ENCODE peak calls at places on chromosomes 3 and 15, in eight cellular contexts. W is SK-N-SH, E is psoas muscle, I is left ventricle myocardium inferior, J is breast epithelium, O is GM12865, K is cardiac muscle cell, M is testis. S is an unnamed sample.

GRCh38 chr3:81485444-81485865 is 276.0 kb downstream of the GBE1 start:
- DNase-seq in J (no peak), E (no peak), I (no peak), W (no peak), K (peak), O (peak), M (no peak), S (no peak)

GRCh38 chr3:192022412-192022811 is 561.4 kb downstream of the PYDC2 start:
- DNase-seq in J (no peak), E (no peak), M (no peak), I (no peak), W (no peak), K (no peak), O (no peak), S (no peak)

GRCh38 chr15:91348812-91349500 is 248.9 kb downstream of the SV2B start:
- DNase-seq in M (no peak), K (no peak), J (no peak), O (no peak), W (no peak), E (no peak), I (no peak), S (no peak)

GRCh38 chr15:40277472-40277871 is 5.4 kb downstream of the ANKRD63 start:
- DNase-seq in I (no peak), K (no peak), E (no peak), M (no peak), J (no peak), W (no peak), O (no peak), S (no peak)

GRCh38 chr3:48594431-48595049 is 589 bp downstream of the COL7A1 start:
- DNase-seq in E (no peak), M (no peak), J (no peak), I (no peak), W (peak), O (no peak), K (peak), S (no peak)

GRCh38 chr3:157718835-157719234 is 215.6 kb upstream of the VEPH1 start:
- DNase-seq in O (no peak), J (no peak), I (no peak), K (no peak), E (no peak), M (no peak), W (no peak), S (no peak)

GRCh38 chr3:59547874-59548273 is 498.0 kb upstream of the CFAP20DC start:
- DNase-seq in W (no peak), K (no peak), O (no peak), J (no peak), I (no peak), M (no peak), E (no peak), S (no peak)

GRCh38 chr3:193620055-193620454 is 27.0 kb downstream of the OPA1 start:
- DNase-seq in W (peak), M (no peak), K (no peak), O (peak), I (no peak), J (no peak), E (no peak), S (no peak)

GRCh38 chr15:57566840-57567239 is 24.9 kb upstream of the MYZAP start:
- DNase-seq in M (no peak), K (no peak), W (no peak), E (no peak), I (peak), J (no peak), O (no peak), S (peak)

GRCh38 chr15:75228787-75229186 is 27.1 kb downstream of the C15orf39 start:
- DNase-seq in I (peak), M (no peak), K (no peak), J (no peak), O (no peak), E (no peak), W (no peak), S (peak)

GRCh38 chr3:112352720-112353119 is 19.8 kb downstream of the CD200 start:
- DNase-seq in J (no peak), E (no peak), O (no peak), M (no peak), I (no peak), W (no peak), K (no peak), S (no peak)

GRCh38 chr3:18124501-18124900 is 300.6 kb downstream of the SATB1 start:
- DNase-seq in E (no peak), M (no peak), J (no peak), O (no peak), W (no peak), K (peak), I (no peak), S (no peak)

GRCh38 chr3:134710313-134710680 is 59.5 kb upstream of the KY start:
- DNase-seq in K (no peak), W (no peak), M (peak), E (no peak), I (no peak), O (no peak), J (no peak), S (no peak)

GRCh38 chr3:195540526-195540925 is 2.6 kb downstream of the PPP1R2 start:
- DNase-seq in K (no peak), E (no peak), W (no peak), O (peak), J (no peak), M (no peak), I (no peak), S (no peak)

GRCh38 chr3:131494706-131495105 is 8.1 kb downstream of the MRPL3 start:
- DNase-seq in K (no peak), J (no peak), M (no peak), E (no peak), I (no peak), W (no peak), O (no peak), S (no peak)

GRCh38 chr3:46865034-46865507 is 1.8 kb upstream of the MYL3 start:
- DNase-seq in O (no peak), I (peak), E (peak), W (peak), J (no peak), K (peak), M (no peak), S (peak)

GRCh38 chr15:53611145-53611920 is 148.1 kb downstream of the WDR72 start:
- DNase-seq in K (no peak), W (no peak), M (no peak), I (no peak), O (no peak), E (no peak), J (no peak), S (no peak)

GRCh38 chr3:133136114-133137041 is 98.2 kb downstream of the TMEM108 start:
- DNase-seq in E (no peak), W (peak), K (no peak), M (no peak), O (peak), I (no peak), J (no peak), S (no peak)

GRCh38 chr3:184872200-184872599 is 60.2 kb downstream of the VPS8 start:
- DNase-seq in M (no peak), O (peak), K (no peak), J (no peak), I (no peak), E (no peak), W (no peak), S (no peak)

GRCh38 chr3:50342818-50343633 is 2.4 kb upstream of the RASSF1 start:
- DNase-seq in I (no peak), E (no peak), K (no peak), W (no peak), M (no peak), J (no peak), O (no peak), S (peak)

GRCh38 chr3:159417761-159418160 is 570.9 kb upstream of the IL12A start:
- DNase-seq in E (no peak), W (no peak), K (no peak), J (no peak), M (no peak), O (no peak), I (no peak), S (no peak)

GRCh38 chr3:32817561-32818430 is at the start of gene TRIM71:
- DNase-seq in M (peak), I (no peak), E (no peak), K (no peak), O (no peak), J (no peak), W (peak), S (no peak)

GRCh38 chr3:99394831-99395733 is 243.3 kb upstream of the COL8A1 start:
- DNase-seq in M (no peak), I (no peak), K (peak), O (no peak), W (no peak), J (no peak), E (no peak), S (no peak)

GRCh38 chr3:1026395-1026794 is 66.4 kb upstream of the CNTN6 start:
- DNase-seq in K (no peak), J (no peak), W (no peak), I (no peak), M (no peak), E (no peak), O (no peak), S (no peak)

GRCh38 chr3:30440147-30440604 is 166.2 kb upstream of the TGFBR2 start:
- DNase-seq in E (no peak), W (no peak), J (no peak), M (peak), I (no peak), O (no peak), K (peak), S (no peak)

GRCh38 chr15:80445300-80446041 is 41.3 kb downstream of the ARNT2 start:
- DNase-seq in M (no peak), O (no peak), J (no peak), E (no peak), K (no peak), I (no peak), W (no peak), S (no peak)

GRCh38 chr3:156509209-156510174 is 45.4 kb downstream of the SSR3 start:
- DNase-seq in E (no peak), J (no peak), K (peak), M (no peak), O (peak), I (no peak), W (peak), S (no peak)

GRCh38 chr3:194003128-194004057 is 132.6 kb upstream of the HES1 start:
- DNase-seq in I (peak), W (peak), M (peak), E (peak), O (peak), K (peak), J (peak), S (peak)

GRCh38 chr15:97652700-97653167 is 307.8 kb upstream of the ARRDC4 start:
- DNase-seq in W (peak), O (no peak), I (peak), E (no peak), M (no peak), J (no peak), K (no peak), S (peak)

GRCh38 chr15:95300958-95301357 is 1029.5 kb upstream of the NR2F2 start:
- DNase-seq in W (no peak), E (no peak), I (no peak), K (peak), O (peak), M (peak), J (no peak), S (no peak)

GRCh38 chr3:170357920-170358854 is 672 bp downstream of the SKIL start:
- DNase-seq in M (peak), W (peak), O (peak), J (peak), E (peak), I (peak), K (peak), S (peak)

GRCh38 chr3:58998476-58999117 is 51.2 kb downstream of the CFAP20DC start:
- DNase-seq in I (no peak), E (no peak), M (no peak), O (peak), K (peak), W (peak), J (no peak), S (no peak)

GRCh38 chr15:38814891-38815290 is 250.3 kb upstream of the RASGRP1 start:
- DNase-seq in J (no peak), O (no peak), E (no peak), M (no peak), W (no peak), K (no peak), I (no peak), S (no peak)

GRCh38 chr3:126208618-126209256 is 28.4 kb upstream of the ALDH1L1 start:
- DNase-seq in M (peak), E (peak), W (peak), I (peak), O (no peak), J (peak), K (peak), S (peak)

GRCh38 chr3:171646357-171647133 is 163.7 kb downstream of the PLD1 start:
- DNase-seq in K (peak), M (no peak), O (peak), I (no peak), J (no peak), E (no peak), W (peak), S (no peak)

GRCh38 chr15:68421798-68422402 is 10.1 kb downstream of the ITGA11 start:
- DNase-seq in W (no peak), I (no peak), J (no peak), M (no peak), E (no peak), K (no peak), O (no peak), S (peak)

GRCh38 chr15:34889486-34889885 is 80.1 kb downstream of the AQR start:
- DNase-seq in K (peak), E (no peak), I (no peak), M (no peak), W (no peak), O (no peak), J (no peak), S (no peak)

GRCh38 chr3:188950832-188951489 is 220.8 kb upstream of the TPRG1 start:
- DNase-seq in O (no peak), K (peak), M (peak), J (no peak), I (peak), E (peak), W (no peak), S (peak)

GRCh38 chr15:67369359-67369758 is 114.8 kb downstream of the IQCH start:
- DNase-seq in I (no peak), W (no peak), M (no peak), E (no peak), O (no peak), K (no peak), J (no peak), S (no peak)
- TF ChIP-seq CTCF in I (no peak), W (no peak), M (no peak), E (no peak), O (no peak), K (no peak), J (no peak), S (no peak)

GRCh38 chr15:83166830-83167229 is 40.8 kb downstream of the HDGFL3 start:
- DNase-seq in J (no peak), I (no peak), K (no peak), W (no peak), M (no peak), O (no peak), E (no peak), S (no peak)

GRCh38 chr15:83164409-83165404 is 42.9 kb downstream of the HDGFL3 start:
- DNase-seq in K (no peak), O (peak), J (no peak), W (no peak), I (no peak), M (no peak), E (no peak), S (no peak)

GRCh38 chr15:83160741-83161140 is 46.9 kb downstream of the HDGFL3 start:
- DNase-seq in I (no peak), M (no peak), W (no peak), E (no peak), J (no peak), O (no peak), K (no peak), S (no peak)

GRCh38 chr15:83166218-83166617 is 41.4 kb downstream of the HDGFL3 start:
- DNase-seq in K (no peak), E (no peak), W (no peak), M (no peak), I (no peak), J (no peak), O (no peak), S (no peak)

DNA sequence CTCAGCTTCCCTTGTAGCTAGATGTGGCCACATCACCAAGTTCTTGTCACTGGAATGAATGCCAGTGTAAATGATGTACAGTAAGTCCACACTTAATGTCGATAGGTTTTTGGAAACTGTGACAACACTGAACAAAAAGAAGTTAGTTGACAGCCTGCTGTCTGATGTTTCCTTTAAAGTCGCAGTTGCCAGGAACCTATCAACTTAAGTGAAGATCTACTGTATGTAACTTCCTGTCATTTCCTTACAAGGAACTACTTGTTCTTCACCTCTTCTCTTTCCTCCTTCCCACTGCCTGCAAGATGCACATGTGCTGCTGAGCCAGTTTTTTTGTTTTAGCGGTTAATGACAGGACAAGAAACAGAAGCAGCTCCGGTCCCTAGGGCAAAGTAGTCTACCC is 44.6 kb downstream of the HDGFL3 start:
- DNase-seq in I (no peak), J (no peak), K (no peak), W (no peak), O (no peak), M (no peak), E (no peak), S (no peak)
- H3K4me3 ChIP-seq in I (no peak), J (no peak), K (no peak), W (no peak), O (no peak), M (no peak), E (no peak), S (no peak)

GRCh38 chr3:11600501-11601282 is 43.0 kb downstream of the VGLL4 start:
- DNase-seq in E (peak), O (no peak), M (peak), K (peak), W (no peak), J (peak), I (peak), S (peak)
- TF ChIP-seq CTCF in E (no peak), O (no peak), M (no peak), K (no peak), W (peak), J (no peak), I (peak), S (peak)

DNA sequence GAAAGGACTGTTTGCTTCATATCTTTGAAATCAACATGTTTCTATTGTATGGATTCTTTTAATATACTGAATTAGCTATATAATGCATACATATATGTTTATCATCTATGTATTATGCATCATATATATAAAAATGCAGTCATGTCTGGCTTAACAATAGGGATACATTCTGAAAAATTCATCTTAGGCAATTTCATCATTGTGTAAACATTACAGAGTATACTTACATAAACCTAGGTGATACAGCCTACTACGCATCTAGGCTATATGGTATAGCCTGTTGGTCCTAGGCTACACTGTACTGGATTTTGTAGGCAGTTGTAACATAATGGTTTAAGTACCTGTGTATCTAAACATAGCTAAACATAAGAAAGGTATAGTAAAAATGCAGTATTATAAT is 21.7 kb downstream of the CHMP2B start:
- DNase-seq in K (no peak), M (no peak), I (no peak), O (no peak), W (no peak), J (no peak), E (no peak), S (no peak)
- H3K4me3 ChIP-seq in K (no peak), M (no peak), I (no peak), O (no peak), W (no peak), J (no peak), E (no peak), S (no peak)